ENCODE peak calls at places on chromosomes 13 and 19, in seven cellular contexts. J is smooth muscle cell of the brain vasculature; U is T-helper 2 cell; M is endothelial cell of umbilical vein; T is bronchial epithelial cell; G is activated naive CD8-positive, alpha-beta T cell treated with anti-CD3 and anti-CD28 coated beads, Interleukin-2, amount 50 U/mL, for 16 hours; Y is HEK293T. R is an unnamed sample.

GRCh38 chr13:95484052-95484451 is 68.5 kb upstream of the CLDN10 start:
- DNase-seq in G (no peak), U (no peak), M (no peak), Y (no peak), T (no peak), J (no peak), R (no peak)

GRCh38 chr19:12720851-12721655 is 2.7 kb downstream of the TNPO2 start:
- DNase-seq in G (no peak), T (no peak), Y (no peak), M (no peak), J (no peak), U (no peak), R (peak; percentile 27)

GRCh38 chr19:40221858-40222619 is 3.9 kb upstream of the TTC9B start:
- DNase-seq in J (peak; percentile 84), Y (peak; percentile 89), G (peak; percentile 55), M (peak; percentile 91), T (peak; percentile 80), U (peak; percentile 49), R (peak; percentile 93)

GRCh38 chr13:27797228-27797624 is 4.9 kb downstream of the GSX1 start:
- DNase-seq in G (no peak), Y (no peak), U (no peak), J (no peak), T (peak; percentile 20), M (peak; percentile 14), R (peak; percentile 16)

GRCh38 chr13:45385912-45386311 is 32.3 kb downstream of the SLC25A30 start:
- DNase-seq in U (no peak), G (no peak), T (no peak), Y (no peak), J (no peak), M (no peak), R (no peak)

GRCh38 chr19:10000171-10000826 is 10.0 kb downstream of the COL5A3 start:
- DNase-seq in U (peak; percentile 53), M (peak; percentile 68), G (peak; percentile 31), Y (peak; percentile 88), J (no peak), T (peak; percentile 45), R (peak; percentile 69)

GRCh38 chr19:33446156-33446917 is 72.8 kb downstream of the CEBPG start:
- DNase-seq in G (no peak), M (no peak), U (no peak), J (no peak), Y (no peak), T (no peak), R (no peak)

GRCh38 chr13:46476174-46476573 is 76.8 kb upstream of the LRCH1 start:
- DNase-seq in T (no peak), G (no peak), U (no peak), Y (no peak), M (no peak), J (no peak), R (peak; percentile 26)

GRCh38 chr19:18109731-18110671 is 12.4 kb downstream of the MAST3 start:
- DNase-seq in J (no peak), T (no peak), U (peak; percentile 31), G (no peak), M (no peak), Y (peak; percentile 39), R (peak; percentile 41)

GRCh38 chr13:34750078-34750703 is 191.9 kb upstream of the NBEA start:
- DNase-seq in Y (no peak), J (no peak), M (no peak), T (no peak), U (no peak), G (no peak), R (no peak)

GRCh38 chr13:90502143-90502542 is 845.3 kb upstream of the MIR17HG start:
- DNase-seq in Y (no peak), M (no peak), U (no peak), T (no peak), J (no peak), G (no peak), R (no peak)

GRCh38 chr13:99525967-99526366 is 24.7 kb downstream of the TM9SF2 start:
- DNase-seq in G (no peak), T (no peak), Y (no peak), U (no peak), J (no peak), M (no peak), R (no peak)

GRCh38 chr13:67146523-67147130 is 83.5 kb downstream of the PCDH9 start:
- DNase-seq in M (peak; percentile 61), T (no peak), G (no peak), Y (no peak), J (no peak), U (no peak), R (no peak)

GRCh38 chr19:56087647-56088346 is 33.3 kb downstream of the ZNF787 start:
- DNase-seq in U (no peak), M (no peak), Y (no peak), T (no peak), J (no peak), G (no peak), R (no peak)

GRCh38 chr19:29539131-29539530 is 13.3 kb downstream of the VSTM2B start:
- DNase-seq in M (no peak), U (no peak), J (no peak), Y (no peak), T (no peak), G (no peak), R (no peak)

GRCh38 chr19:38557205-38557799 is 60.5 kb downstream of the MAP4K1 start:
- DNase-seq in Y (no peak), G (no peak), T (no peak), U (no peak), J (no peak), M (no peak), R (no peak)